ENCODE peak calls at places on chromosomes 1 and 21, in seven cellular contexts. T, I, O, B, N, Z and K are unnamed samples.

GRCh38 chr1:50936321-50936720 is 23.7 kb downstream of the FAF1 start:
- DNase-seq in N (no peak), B (no peak), Z (no peak), O (no peak), T (no peak), I (no peak), K (no peak)

GRCh38 chr1:29202053-29202452 is 20.4 kb upstream of the SRSF4 start:
- DNase-seq in N (no peak), O (no peak), B (no peak), T (no peak), Z (no peak), I (no peak), K (no peak)

GRCh38 chr1:153789478-153790148 is 14.4 kb downstream of the SLC27A3 start:
- DNase-seq in N (no peak), T (no peak), O (peak; percentile 40), Z (no peak), I (peak; percentile 37), B (peak; percentile 26), K (no peak)

GRCh38 chr1:218273757-218274505 is 11.2 kb upstream of the RRP15 start:
- DNase-seq in Z (no peak), B (no peak), I (no peak), N (no peak), O (no peak), T (no peak), K (no peak)

GRCh38 chr1:233075045-233075444 is 124.6 kb downstream of the NTPCR start:
- DNase-seq in N (no peak), I (no peak), Z (no peak), O (no peak), T (peak; percentile 69), B (no peak), K (no peak)

GRCh38 chr1:152237093-152237492 is 13.1 kb upstream of the HRNR start:
- DNase-seq in O (no peak), B (no peak), N (no peak), T (no peak), I (no peak), Z (no peak), K (no peak)

GRCh38 chr1:226417830-226418546 is 10.1 kb upstream of the PARP1 start:
- DNase-seq in O (no peak), B (no peak), N (no peak), T (no peak), Z (no peak), I (peak; percentile 40), K (no peak)

GRCh38 chr1:87394462-87394861 is 65.8 kb downstream of the LMO4 start:
- DNase-seq in Z (no peak), T (no peak), B (no peak), O (no peak), I (no peak), N (no peak), K (no peak)

GRCh38 chr1:38489844-38490270 is 369.7 kb downstream of the RRAGC start:
- DNase-seq in N (peak; percentile 97), I (peak; percentile 37), Z (no peak), T (peak; percentile 31), B (peak; percentile 61), O (no peak), K (peak; percentile 22)

GRCh38 chr21:43281661-43282357 is 113.0 kb downstream of the CRYAA start:
- DNase-seq in O (no peak), Z (no peak), N (no peak), I (no peak), T (no peak), B (no peak), K (no peak)

GRCh38 chr1:99441234-99442095 is 177.2 kb downstream of the PLPPR4 start:
- DNase-seq in B (no peak), T (no peak), Z (no peak), N (no peak), I (peak; percentile 73), O (no peak), K (no peak)

GRCh38 chr1:26468911-26469310 is 3.3 kb upstream of the HMGN2 start:
- DNase-seq in B (no peak), I (no peak), O (peak; percentile 36), N (no peak), Z (peak; percentile 45), T (no peak), K (no peak)

GRCh38 chr1:59072017-59072947 is 224.6 kb upstream of the FGGY start:
- DNase-seq in N (no peak), B (peak; percentile 13), I (peak; percentile 59), O (no peak), T (no peak), Z (no peak), K (no peak)

GRCh38 chr1:29286194-29286767 is 50.0 kb downstream of the PTPRU start:
- DNase-seq in O (no peak), T (no peak), B (no peak), Z (no peak), N (no peak), I (no peak), K (no peak)

GRCh38 chr1:206924549-206925115 is 2.9 kb upstream of the FCMR start:
- DNase-seq in Z (no peak), I (no peak), N (no peak), O (no peak), T (no peak), B (no peak), K (no peak)

GRCh38 chr1:206923961-206924548 is 2.3 kb upstream of the FCMR start:
- DNase-seq in I (peak; percentile 15), N (no peak), B (no peak), O (no peak), T (no peak), Z (no peak), K (no peak)

GRCh38 chr1:206923009-206923960 is 1.5 kb upstream of the FCMR start:
- DNase-seq in T (no peak), B (peak; percentile 94), Z (no peak), I (peak; percentile 93), O (no peak), N (no peak), K (peak; percentile 83)

GRCh38 chr1:206921772-206922265 is at the start of gene FCMR:
- DNase-seq in Z (no peak), I (peak; percentile 78), B (peak; percentile 95), O (no peak), T (no peak), N (no peak), K (peak; percentile 76)

DNA sequence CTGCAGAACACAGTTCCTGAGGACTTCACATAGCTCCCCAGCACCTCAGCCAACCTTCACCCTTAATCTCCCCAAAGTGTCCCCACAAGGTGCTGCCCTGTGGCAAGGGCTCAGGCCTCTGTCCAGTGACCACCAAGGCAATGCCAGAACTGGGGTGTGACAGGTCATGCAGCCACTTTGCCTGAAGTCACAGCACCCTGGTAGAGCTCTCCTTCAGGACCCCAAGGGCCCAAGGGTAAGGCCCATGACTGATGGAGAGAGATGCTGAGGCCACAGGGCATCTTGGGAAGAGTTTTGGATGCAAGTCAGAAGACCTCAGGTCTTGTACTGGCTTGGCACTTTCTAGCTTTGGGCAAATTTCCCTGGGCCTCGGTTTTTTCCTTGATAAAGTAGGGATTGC is 783 bp upstream of the FCMR start:
- DNase-seq in B (peak; percentile 27), N (no peak), I (no peak), Z (no peak), O (no peak), T (no peak), K (no peak)
- H3K4me3 ChIP-seq in B (peak overlapping the region; percentile 65), N (no peak overlapping the region), I (peak overlapping the region; percentile 54), Z (no peak overlapping the region), O (no peak overlapping the region), T (no peak overlapping the region), K (peak overlapping the region; percentile 97)

DNA sequence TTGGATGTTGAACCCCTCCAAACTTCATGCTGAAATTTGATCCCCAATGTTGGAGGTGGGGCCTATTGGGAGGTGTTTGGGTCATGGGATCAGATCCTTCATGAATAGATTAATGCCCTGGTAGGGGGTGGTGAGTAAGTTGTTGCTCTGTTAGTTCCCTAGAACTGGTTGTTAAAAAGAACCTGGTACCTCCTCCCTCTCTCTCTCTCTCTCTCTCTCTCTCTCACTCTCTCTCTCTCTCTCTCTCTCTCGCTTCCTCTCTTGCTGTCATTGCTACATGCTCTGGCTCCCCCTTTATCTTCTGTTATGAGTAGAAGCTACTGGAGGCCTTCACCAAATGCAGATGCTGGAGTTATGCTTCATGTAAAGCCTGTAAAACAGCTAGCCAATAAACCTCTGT is 498.2 kb upstream of the NR5A2 start:
- DNase-seq in T (no peak), B (no peak), O (no peak), N (no peak), I (no peak), Z (no peak), K (no peak)
- H3K27ac ChIP-seq in T (no peak overlapping the region), B (no peak overlapping the region), O (no peak overlapping the region), N (no peak overlapping the region), I (no peak overlapping the region), Z (no peak overlapping the region), K (no peak overlapping the region)

DNA sequence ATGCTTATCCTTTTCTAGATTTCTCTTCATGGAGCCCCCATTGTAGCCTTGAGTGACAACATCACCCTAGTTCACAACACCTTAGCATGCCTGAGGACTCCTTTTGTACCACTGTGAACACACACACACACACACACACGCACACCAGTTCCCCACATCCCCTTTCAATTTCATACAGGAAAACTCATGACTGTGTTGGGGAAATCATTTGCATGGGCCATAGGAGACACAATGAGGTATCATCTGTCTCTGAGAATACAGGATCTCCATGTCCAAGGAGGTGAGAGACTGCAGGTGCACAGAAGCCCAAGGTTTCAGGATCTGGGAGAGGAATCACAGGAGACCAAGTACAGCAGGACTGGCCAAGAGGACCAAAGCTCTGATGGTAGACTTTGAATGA is 119.7 kb downstream of the TPTE start:
- DNase-seq in T (no peak), Z (no peak), I (no peak), N (no peak), B (peak; percentile 50), O (no peak), K (no peak)
- H3K9me3 ChIP-seq in T (no peaks in the 10 kb centered on the region), Z (peaks cover 88% of the 10 kb centered on the region), I (peaks cover 10% of the 10 kb centered on the region), N (peaks cover 11% of the 10 kb centered on the region), B (no peaks in the 10 kb centered on the region), O (peaks cover 3% of the 10 kb centered on the region), K (peaks cover 7% of the 10 kb centered on the region)

GRCh38 chr1:1419812-1420653 is 1.0 kb downstream of the ANKRD65 start:
- DNase-seq in I (no peak), B (no peak), Z (no peak), O (no peak), T (no peak), N (no peak), K (no peak)
- H3K4me3 ChIP-seq in I (no peak overlapping the region), B (no peak overlapping the region), Z (peak overlapping the region; percentile 42), O (peak overlapping the region; percentile 16), T (no peak overlapping the region), N (peak overlapping the region; percentile 3), K (no peak overlapping the region)

DNA sequence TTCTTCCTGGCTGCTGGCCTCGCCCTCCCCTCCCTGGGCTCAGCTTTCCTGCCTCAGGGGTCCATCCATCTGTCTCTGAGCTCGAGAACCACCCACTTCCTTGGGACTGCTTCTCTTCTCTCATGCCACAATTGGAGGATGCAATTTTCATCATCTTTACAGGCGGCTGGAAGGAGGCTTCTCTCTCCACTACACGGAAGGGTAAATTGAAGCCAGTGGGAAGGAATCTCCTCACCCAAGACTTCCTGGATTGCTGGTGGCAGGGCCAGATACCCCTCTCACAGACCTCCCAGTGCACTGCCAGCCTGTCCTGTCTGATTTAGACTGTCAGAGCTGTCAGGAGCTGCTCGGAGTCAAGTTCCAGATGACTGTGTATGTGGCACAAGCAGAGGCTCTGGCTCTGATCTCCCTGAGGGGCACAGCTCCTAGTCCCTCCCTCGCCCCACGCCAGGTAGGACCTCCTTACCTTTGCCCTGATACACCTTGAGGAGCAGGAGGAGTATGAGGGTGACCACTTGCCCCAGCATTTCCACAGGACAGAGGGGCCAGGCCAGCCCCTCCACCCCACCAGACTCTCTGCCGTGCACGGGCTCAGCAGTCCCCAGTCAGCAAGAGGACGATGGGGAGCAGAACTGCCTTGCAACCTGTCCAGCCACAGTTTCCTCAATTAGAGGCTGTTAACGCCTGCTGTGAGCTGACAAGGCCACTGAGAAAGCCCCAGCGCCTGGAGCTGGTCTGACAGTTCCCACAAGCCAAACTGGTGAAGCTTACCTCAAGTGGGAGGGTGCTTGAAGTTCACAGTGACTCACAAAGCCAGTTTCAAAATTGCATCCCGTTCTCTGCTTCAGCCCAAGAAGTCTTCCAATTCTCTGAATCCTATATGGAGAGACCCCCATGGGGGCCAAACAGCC is at the start of gene CD244:
- DNase-seq in T (no peak), I (peak; percentile 64), O (no peak), B (no peak), N (no peak), Z (peak; percentile 38), K (peak; percentile 36)
- H3K27ac ChIP-seq in T (no peak within 1 kb of the TSS), I (no peak within 1 kb of the TSS), O (no peak within 1 kb of the TSS), B (no peak within 1 kb of the TSS), N (no peak within 1 kb of the TSS), Z (peak within 1 kb of the TSS; percentile 42), K (no peak within 1 kb of the TSS)